ENCODE peak calls at places on chromosomes 1 and 21, in ten cellular contexts. D, S, W, M, O, K, I, U, C and R are unnamed samples.

GRCh38 chr1:32997381-32997891 is 32.8 kb upstream of the RNF19B start:
- DNase-seq in D (no peak), S (no peak), W (no peak), M (no peak), O (no peak), K (peak), I (peak), U (no peak), C (peak), R (peak)

GRCh38 chr1:147336290-147336689 is 93.8 kb downstream of the CHD1L start:
- DNase-seq in D (no peak), S (no peak), W (no peak), M (no peak), O (no peak), K (no peak), I (no peak), U (no peak), C (no peak), R (no peak)

GRCh38 chr1:200453544-200453905 is 43.7 kb upstream of the ZNF281 start:
- DNase-seq in D (no peak), S (no peak), W (no peak), M (no peak), O (no peak), K (no peak), I (no peak), U (no peak), C (no peak), R (peak)

GRCh38 chr1:229839800-229840199 is 213.8 kb downstream of the URB2 start:
- DNase-seq in D (no peak), S (no peak), W (no peak), M (no peak), O (peak), K (no peak), I (no peak), U (no peak), C (no peak), R (no peak)

GRCh38 chr1:39779137-39779536 is 8.0 kb upstream of the OXCT2 start:
- DNase-seq in D (no peak), S (no peak), W (no peak), M (peak), O (no peak), K (no peak), I (no peak), U (no peak), C (no peak), R (no peak)

GRCh38 chr1:10271869-10272268 is 61.5 kb downstream of the KIF1B start:
- DNase-seq in D (no peak), S (no peak), W (no peak), M (no peak), O (no peak), K (no peak), I (no peak), U (no peak), C (no peak), R (no peak)

GRCh38 chr1:63307196-63307794 is 15.1 kb upstream of the FOXD3 start:
- DNase-seq in D (no peak), S (no peak), W (no peak), M (no peak), O (no peak), K (no peak), I (no peak), U (no peak), C (no peak), R (no peak)

GRCh38 chr1:41664861-41665640 is 180.6 kb upstream of the EDN2 start:
- DNase-seq in D (peak), S (no peak), W (no peak), M (no peak), O (no peak), K (peak), I (no peak), U (no peak), C (peak), R (peak)

GRCh38 chr1:116324411-116324810 is 48.6 kb upstream of the ATP1A1 start:
- DNase-seq in D (no peak), S (no peak), W (no peak), M (no peak), O (no peak), K (no peak), I (no peak), U (no peak), C (no peak), R (no peak)

GRCh38 chr1:161182214-161182613 is 4.9 kb upstream of the B4GALT3 start:
- DNase-seq in D (no peak), S (no peak), W (no peak), M (peak), O (no peak), K (no peak), I (no peak), U (peak), C (peak), R (no peak)

GRCh38 chr1:184806296-184806721 is 51.7 kb upstream of the EDEM3 start:
- DNase-seq in D (peak), S (no peak), W (no peak), M (no peak), O (peak), K (no peak), I (no peak), U (no peak), C (no peak), R (no peak)

GRCh38 chr1:183580281-183580682 is 10.0 kb downstream of the NCF2 start:
- DNase-seq in D (no peak), S (no peak), W (peak), M (no peak), O (peak), K (no peak), I (no peak), U (no peak), C (no peak), R (peak)

GRCh38 chr21:39208624-39209333 is 25.5 kb upstream of the PSMG1 start:
- DNase-seq in D (no peak), S (no peak), W (no peak), M (no peak), O (no peak), K (no peak), I (no peak), U (no peak), C (no peak), R (peak)

GRCh38 chr1:235133086-235133485 is 4.4 kb upstream of the TOMM20 start:
- DNase-seq in D (no peak), S (peak), W (no peak), M (no peak), O (no peak), K (no peak), I (no peak), U (no peak), C (no peak), R (no peak)

GRCh38 chr1:223551610-223552009 is 113.9 kb downstream of the CAPN8 start:
- DNase-seq in D (no peak), S (no peak), W (no peak), M (no peak), O (no peak), K (no peak), I (no peak), U (no peak), C (no peak), R (no peak)

GRCh38 chr1:102919659-102920058 is 188.7 kb downstream of the COL11A1 start:
- DNase-seq in D (no peak), S (no peak), W (no peak), M (no peak), O (no peak), K (peak), I (peak), U (no peak), C (peak), R (peak)

GRCh38 chr21:14753069-14753465 is 207.0 kb upstream of the SAMSN1 start:
- DNase-seq in D (no peak), S (no peak), W (no peak), M (no peak), O (no peak), K (no peak), I (no peak), U (no peak), C (no peak), R (no peak)

GRCh38 chr1:203179328-203180009 is 3.8 kb upstream of the MYBPH start:
- DNase-seq in D (no peak), S (no peak), W (no peak), M (no peak), O (no peak), K (no peak), I (no peak), U (no peak), C (no peak), R (no peak)

GRCh38 chr1:228866498-228866897 is 131.2 kb downstream of the RHOU start:
- DNase-seq in D (no peak), S (no peak), W (peak), M (no peak), O (no peak), K (peak), I (no peak), U (no peak), C (no peak), R (peak)

GRCh38 chr1:38577385-38577784 is 282.2 kb downstream of the RRAGC start:
- DNase-seq in D (no peak), S (no peak), W (peak), M (no peak), O (no peak), K (no peak), I (no peak), U (no peak), C (no peak), R (no peak)

GRCh38 chr1:38578444-38578951 is 281.1 kb downstream of the RRAGC start:
- DNase-seq in D (no peak), S (no peak), W (peak), M (no peak), O (no peak), K (no peak), I (no peak), U (no peak), C (no peak), R (no peak)

GRCh38 chr1:38577937-38578443 is 281.6 kb downstream of the RRAGC start:
- DNase-seq in D (no peak), S (no peak), W (peak), M (no peak), O (no peak), K (no peak), I (no peak), U (no peak), C (no peak), R (no peak)

GRCh38 chr1:38580591-38580990 is 279.0 kb downstream of the RRAGC start:
- DNase-seq in D (no peak), S (no peak), W (peak), M (no peak), O (no peak), K (no peak), I (no peak), U (no peak), C (no peak), R (no peak)

DNA sequence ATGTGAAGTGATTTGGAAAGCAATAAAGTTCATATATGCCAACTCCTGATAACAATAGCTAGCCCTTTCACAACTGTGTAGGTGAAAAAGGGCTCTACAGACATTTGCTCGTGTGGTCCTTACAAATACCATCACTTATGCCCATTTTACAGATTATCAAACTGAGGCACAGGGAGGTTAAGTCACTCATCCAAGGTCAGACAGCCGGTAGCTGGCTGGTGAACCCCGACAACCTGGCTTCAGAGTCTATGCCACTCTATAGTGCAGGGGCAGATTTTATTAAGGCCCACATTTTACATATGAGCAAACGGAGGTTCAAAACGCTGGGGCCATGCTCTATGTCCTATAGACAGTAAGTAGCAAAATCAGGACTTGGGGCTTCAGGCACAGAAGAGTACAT is 280.5 kb downstream of the RRAGC start:
- DNase-seq in D (no peak), S (no peak), W (peak), M (no peak), O (no peak), K (no peak), I (no peak), U (no peak), C (no peak), R (no peak)
- H3K4me3 ChIP-seq in D (no peak), S (no peak), W (no peak), M (no peak), O (no peak), K (no peak), I (no peak), U (no peak), C (no peak), R (no peak)

DNA sequence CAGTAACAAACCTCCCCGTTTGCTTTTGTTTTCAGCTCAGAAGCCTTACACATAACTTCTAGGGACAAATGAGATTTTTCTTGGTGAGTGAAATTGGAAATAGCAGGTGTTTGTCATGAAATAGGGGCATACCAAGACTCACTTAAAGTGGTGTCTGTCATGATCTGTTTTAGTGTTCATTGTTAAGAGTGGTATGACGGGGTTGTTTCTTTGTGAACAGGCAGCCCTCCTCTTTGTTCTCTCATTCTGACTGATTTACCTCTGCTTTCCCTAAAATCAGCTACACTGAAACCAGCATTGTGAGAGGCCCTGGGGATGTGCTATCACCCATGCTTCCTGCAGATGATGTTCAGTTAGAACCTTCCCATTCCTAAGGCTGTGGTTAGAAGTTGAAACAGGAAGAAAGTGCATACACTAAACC is 2.5 kb upstream of the ERO1B start:
- DNase-seq in D (no peak), S (no peak), W (no peak), M (no peak), O (peak), K (no peak), I (no peak), U (no peak), C (no peak), R (no peak)
- H3K4me3 ChIP-seq in D (no peak), S (no peak), W (no peak), M (no peak), O (peak), K (no peak), I (no peak), U (no peak), C (no peak), R (no peak)

GRCh38 chr1:207841907-207842306 is 69.0 kb downstream of the CD34 start:
- DNase-seq in D (no peak), S (no peak), W (no peak), M (no peak), O (no peak), K (no peak), I (no peak), U (no peak), C (no peak), R (no peak)

GRCh38 chr1:207839083-207839413 is 71.9 kb downstream of the CD34 start:
- DNase-seq in D (no peak), S (no peak), W (no peak), M (no peak), O (no peak), K (no peak), I (no peak), U (no peak), C (no peak), R (no peak)

GRCh38 chr1:207840380-207840779 is 70.5 kb downstream of the CD34 start:
- DNase-seq in D (no peak), S (no peak), W (no peak), M (no peak), O (no peak), K (no peak), I (no peak), U (no peak), C (no peak), R (no peak)

GRCh38 chr1:207842506-207842905 is 68.4 kb downstream of the CD34 start:
- DNase-seq in D (no peak), S (no peak), W (peak), M (no peak), O (no peak), K (no peak), I (no peak), U (no peak), C (no peak), R (no peak)

DNA sequence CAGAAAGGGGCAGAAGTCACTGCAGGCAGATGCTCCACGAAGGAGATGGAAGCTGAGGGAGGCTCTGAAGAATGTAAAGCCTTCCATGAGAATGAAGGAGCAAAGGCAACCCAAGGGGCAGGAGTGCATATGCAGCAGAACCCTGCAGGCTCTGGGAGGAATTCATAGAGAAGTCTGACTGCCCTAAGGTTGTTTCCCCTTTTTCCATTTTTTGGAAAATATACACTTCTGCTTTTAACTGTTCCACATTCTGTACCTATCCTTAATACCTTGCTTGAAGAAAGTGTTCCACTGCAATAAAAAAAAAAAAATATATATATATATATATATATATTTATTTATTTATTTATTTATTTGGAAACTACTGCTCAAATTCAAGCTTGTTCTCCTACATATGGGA is 69.6 kb downstream of the CD34 start:
- DNase-seq in D (no peak), S (no peak), W (peak), M (no peak), O (no peak), K (no peak), I (no peak), U (no peak), C (no peak), R (no peak)
- H3K4me3 ChIP-seq in D (no peak), S (no peak), W (no peak), M (no peak), O (no peak), K (no peak), I (no peak), U (no peak), C (no peak), R (no peak)

GRCh38 chr21:17451364-17451869 is 61.4 kb upstream of the CXADR start:
- DNase-seq in D (peak), S (no peak), W (no peak), M (no peak), O (no peak), K (peak), I (no peak), U (no peak), C (peak), R (peak)

GRCh38 chr21:17455028-17455353 is 57.9 kb upstream of the CXADR start:
- DNase-seq in D (no peak), S (no peak), W (no peak), M (no peak), O (no peak), K (no peak), I (no peak), U (no peak), C (no peak), R (no peak)

GRCh38 chr21:17455451-17455850 is 57.4 kb upstream of the CXADR start:
- DNase-seq in D (no peak), S (no peak), W (no peak), M (no peak), O (no peak), K (no peak), I (no peak), U (no peak), C (no peak), R (no peak)

GRCh38 chr21:17458279-17458678 is 54.6 kb upstream of the CXADR start:
- DNase-seq in D (no peak), S (no peak), W (no peak), M (no peak), O (no peak), K (no peak), I (no peak), U (no peak), C (no peak), R (no peak)

GRCh38 chr21:17454315-17455027 is 58.4 kb upstream of the CXADR start:
- DNase-seq in D (peak), S (peak), W (peak), M (no peak), O (peak), K (peak), I (peak), U (no peak), C (peak), R (peak)
- H3K4me3 ChIP-seq in D (no peak), S (no peak), W (no peak), M (no peak), O (no peak), K (peak), I (no peak), U (no peak), C (no peak), R (no peak)

GRCh38 chr1:23790696-23791433 is at the start of gene LYPLA2:
- DNase-seq in D (peak), S (peak), W (peak), M (peak), O (peak), K (peak), I (no peak), U (peak), C (peak), R (peak)
- H3K4me3 ChIP-seq in D (peak), S (peak), W (peak), M (peak), O (peak), K (peak), I (peak), U (peak), C (peak), R (peak)

GRCh38 chr1:26438041-26438440 is 5.9 kb downstream of the DHDDS start:
- DNase-seq in D (no peak), S (no peak), W (no peak), M (no peak), O (no peak), K (no peak), I (no peak), U (no peak), C (no peak), R (no peak)

GRCh38 chr1:26429741-26430140 is 2.4 kb upstream of the DHDDS start:
- DNase-seq in D (no peak), S (no peak), W (no peak), M (no peak), O (no peak), K (no peak), I (no peak), U (no peak), C (no peak), R (no peak)

GRCh38 chr1:26432793-26433192 is 672 bp downstream of the DHDDS start:
- DNase-seq in D (no peak), S (no peak), W (no peak), M (no peak), O (no peak), K (no peak), I (no peak), U (no peak), C (no peak), R (no peak)

GRCh38 chr1:26431979-26432695 is at the start of gene DHDDS:
- DNase-seq in D (peak), S (peak), W (peak), M (peak), O (peak), K (peak), I (peak), U (peak), C (peak), R (peak)

DNA sequence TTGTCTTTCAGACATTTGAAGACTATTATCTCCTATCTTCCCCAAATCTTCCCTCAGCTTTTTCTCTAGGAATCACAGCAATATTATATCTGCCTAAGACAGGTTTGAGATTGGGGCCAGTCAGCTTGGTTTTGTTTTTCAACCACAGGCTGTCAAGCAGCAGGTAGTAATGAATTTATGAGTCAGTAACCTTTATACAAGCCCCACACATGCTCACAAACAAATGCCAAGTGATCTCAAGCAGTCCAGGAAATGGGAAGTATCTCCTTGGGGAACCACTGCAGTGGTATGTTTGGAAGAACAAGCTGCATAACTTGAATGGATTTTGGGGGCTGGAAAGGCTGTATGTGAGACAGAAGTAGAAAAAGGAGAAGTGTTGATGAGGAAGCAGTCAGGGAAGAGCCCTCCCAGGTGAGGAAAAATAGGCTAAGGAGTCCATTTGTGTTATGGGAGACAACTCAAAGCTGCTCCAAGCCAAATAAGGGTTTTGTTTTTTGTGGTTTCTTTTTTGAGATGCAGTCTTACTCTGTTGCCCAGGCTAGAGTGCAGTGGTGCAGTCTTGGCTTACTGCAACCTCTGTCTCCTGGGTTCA is 2.1 kb downstream of the DHDDS start:
- DNase-seq in D (no peak), S (no peak), W (no peak), M (no peak), O (no peak), K (no peak), I (no peak), U (no peak), C (no peak), R (no peak)
- H3K4me3 ChIP-seq in D (no peak), S (no peak), W (no peak), M (no peak), O (no peak), K (no peak), I (no peak), U (no peak), C (no peak), R (no peak)

GRCh38 chr1:176198413-176198812 is 8.7 kb downstream of the COP1 start:
- DNase-seq in D (no peak), S (no peak), W (no peak), M (no peak), O (no peak), K (no peak), I (no peak), U (no peak), C (no peak), R (no peak)

GRCh38 chr1:176199707-176200106 is 7.4 kb downstream of the COP1 start:
- DNase-seq in D (no peak), S (no peak), W (no peak), M (no peak), O (no peak), K (no peak), I (no peak), U (no peak), C (no peak), R (no peak)

GRCh38 chr1:176203735-176204134 is 3.4 kb downstream of the COP1 start:
- DNase-seq in D (no peak), S (no peak), W (no peak), M (no peak), O (no peak), K (no peak), I (no peak), U (no peak), C (no peak), R (no peak)

GRCh38 chr1:176205322-176205914 is 1.7 kb downstream of the COP1 start:
- DNase-seq in D (no peak), S (no peak), W (no peak), M (no peak), O (peak), K (no peak), I (no peak), U (no peak), C (peak), R (peak)

GRCh38 chr1:176201568-176201967 is 5.5 kb downstream of the COP1 start:
- DNase-seq in D (no peak), S (no peak), W (no peak), M (no peak), O (no peak), K (no peak), I (no peak), U (no peak), C (no peak), R (no peak)
- H3K4me3 ChIP-seq in D (no peak), S (no peak), W (no peak), M (no peak), O (no peak), K (no peak), I (no peak), U (no peak), C (no peak), R (no peak)